ENCODE peak calls at places on chromosome 11, in six cellular contexts. I is HCT116; P is stimulated activated CD4-positive, alpha-beta T cell treated with anti-CD3 and anti-CD28 coated beads, Interleukin-4, amount 100 ng/mL, for 24 hours; R is cortex of kidney; T is body of pancreas; V is stimulated activated naive CD4-positive, alpha-beta T cell. W is an unnamed sample.
A peak's percentile ranks its signal among the peaks of the same experiment; 100 is the strongest.

GRCh38 chr11:62044639-62045121 is 77.2 kb upstream of the FTH1 start:
- DNase-seq in I (peak; percentile 74), P (no peak), R (no peak), V (no peak), T (no peak), W (no peak)

GRCh38 chr11:32890843-32891656 is 1.6 kb upstream of the QSER1 start:
- DNase-seq in R (no peak), I (no peak), T (no peak), V (no peak), P (no peak), W (no peak)

GRCh38 chr11:12090061-12090572 is 20.3 kb upstream of the MICAL2 start:
- DNase-seq in P (no peak), I (peak; percentile 54), T (no peak), V (no peak), R (no peak), W (no peak)

GRCh38 chr11:117684731-117685130 is 112.3 kb downstream of the DSCAML1 start:
- DNase-seq in P (no peak), I (no peak), R (no peak), V (no peak), T (no peak), W (no peak)

GRCh38 chr11:124075841-124076571 is 34.9 kb upstream of the OR10G7 start:
- DNase-seq in V (no peak), T (peak; percentile 45), P (no peak), I (no peak), R (no peak), W (no peak)

GRCh38 chr11:933002-933820 is 7.5 kb downstream of the AP2A2 start:
- DNase-seq in T (no peak), I (no peak), R (no peak), P (no peak), V (no peak), W (no peak)

GRCh38 chr11:12889243-12889642 is 119.9 kb upstream of the RASSF10 start:
- DNase-seq in V (no peak), I (no peak), R (no peak), P (no peak), T (no peak), W (no peak)

GRCh38 chr11:61021661-61022212 is 50.3 kb downstream of the CD6 start:
- DNase-seq in V (peak; percentile 95), R (no peak), I (no peak), P (peak; percentile 86), T (peak; percentile 71), W (no peak)

GRCh38 chr11:86818466-86819282 is 18.3 kb downstream of the PRSS23 start:
- DNase-seq in P (no peak), T (no peak), I (peak; percentile 52), R (no peak), V (no peak), W (peak; percentile 64)

W was measured in HTR-8/SVneo.